ENCODE peak calls at places on chromosomes 3 and 15, in seven cellular contexts. D is MM.1S, Y is PC-3, S is HCT116, W is hepatocyte, B is SK-N-SH, U is neural progenitor cell. M is an unnamed sample.

GRCh38 chr3:1766384-1766783 is 332.3 kb upstream of the CNTN4 start:
- DNase-seq in D (no peak), Y (no peak), S (no peak), W (no peak), U (no peak), B (no peak), M (no peak)

GRCh38 chr3:69527498-69527897 is 141.6 kb upstream of the FRMD4B start:
- DNase-seq in S (no peak), W (no peak), U (no peak), B (no peak), D (no peak), Y (no peak), M (no peak)

GRCh38 chr15:49343546-49343945 is 79.5 kb upstream of the FGF7 start:
- DNase-seq in S (no peak), W (no peak), U (no peak), D (no peak), Y (no peak), B (no peak), M (no peak)

GRCh38 chr3:129261850-129262249 is 12.4 kb downstream of the COPG1 start:
- DNase-seq in D (no peak), U (no peak), S (no peak), B (no peak), W (no peak), Y (no peak), M (no peak)

GRCh38 chr3:21750831-21751391 is at the start of gene ZNF385D:
- DNase-seq in Y (peak; percentile 73), B (peak; percentile 63), S (no peak), D (no peak), U (peak; percentile 93), W (peak; percentile 69), M (no peak)

GRCh38 chr3:192130534-192131132 is 596.7 kb downstream of the FGF12 start:
- DNase-seq in Y (peak; percentile 66), U (peak; percentile 56), S (peak; percentile 60), D (peak; percentile 84), W (peak; percentile 51), B (peak; percentile 24), M (peak; percentile 83)

GRCh38 chr15:79923068-79923514 is 26.3 kb upstream of the MTHFS start:
- DNase-seq in Y (peak; percentile 49), W (peak; percentile 89), B (peak; percentile 88), S (no peak), D (peak; percentile 74), U (peak; percentile 78), M (peak; percentile 74)

GRCh38 chr15:70879386-70879785 is 12.8 kb downstream of the THAP10 start:
- DNase-seq in U (no peak), Y (peak; percentile 46), S (no peak), D (no peak), W (no peak), B (no peak), M (no peak)

GRCh38 chr3:165643433-165643824 is 193.8 kb downstream of the BCHE start:
- DNase-seq in B (no peak), W (no peak), S (no peak), U (no peak), D (peak; percentile 27), Y (peak; percentile 55), M (no peak)

GRCh38 chr3:178003756-178004155 is 532.5 kb upstream of the KCNMB2 start:
- DNase-seq in D (no peak), Y (no peak), U (no peak), W (no peak), S (no peak), B (no peak), M (no peak)

GRCh38 chr3:41638381-41638780 is 323.5 kb downstream of the ULK4 start:
- DNase-seq in Y (no peak), D (no peak), B (no peak), S (no peak), U (no peak), W (no peak), M (no peak)

GRCh38 chr15:80550910-80551265 is 144.2 kb upstream of the ABHD17C start:
- DNase-seq in B (no peak), W (no peak), D (no peak), U (no peak), S (no peak), Y (peak; percentile 39), M (no peak)

GRCh38 chr3:86948840-86949239 is 42.1 kb downstream of the VGLL3 start:
- DNase-seq in U (no peak), S (no peak), B (no peak), D (no peak), W (no peak), Y (peak; percentile 32), M (no peak)

GRCh38 chr3:23537006-23537620 is 268.6 kb upstream of the UBE2E1 start:
- DNase-seq in S (no peak), W (no peak), D (no peak), U (peak; percentile 79), Y (no peak), B (no peak), M (no peak)

GRCh38 chr3:177337548-177338331 is 140.5 kb upstream of the TBL1XR1 start:
- DNase-seq in D (no peak), U (no peak), W (no peak), Y (peak; percentile 62), S (no peak), B (no peak), M (no peak)

GRCh38 chr15:71114887-71115566 is at the start of gene THSD4:
- DNase-seq in S (no peak), Y (peak; percentile 89), W (peak; percentile 84), U (peak; percentile 93), B (peak; percentile 96), D (peak; percentile 80), M (peak; percentile 8)

GRCh38 chr3:150725548-150725947 is 21.8 kb upstream of the ERICH6 start:
- DNase-seq in S (no peak), W (peak; percentile 55), Y (peak; percentile 65), B (no peak), U (no peak), D (no peak), M (no peak)

GRCh38 chr15:67210555-67211168 is 43.8 kb downstream of the AAGAB start:
- DNase-seq in U (no peak), D (no peak), B (no peak), Y (no peak), S (no peak), W (no peak), M (no peak)

GRCh38 chr3:126867526-126868200 is 115.3 kb upstream of the PLXNA1 start:
- DNase-seq in U (no peak), B (no peak), D (no peak), S (no peak), Y (no peak), W (no peak), M (no peak)

DNA sequence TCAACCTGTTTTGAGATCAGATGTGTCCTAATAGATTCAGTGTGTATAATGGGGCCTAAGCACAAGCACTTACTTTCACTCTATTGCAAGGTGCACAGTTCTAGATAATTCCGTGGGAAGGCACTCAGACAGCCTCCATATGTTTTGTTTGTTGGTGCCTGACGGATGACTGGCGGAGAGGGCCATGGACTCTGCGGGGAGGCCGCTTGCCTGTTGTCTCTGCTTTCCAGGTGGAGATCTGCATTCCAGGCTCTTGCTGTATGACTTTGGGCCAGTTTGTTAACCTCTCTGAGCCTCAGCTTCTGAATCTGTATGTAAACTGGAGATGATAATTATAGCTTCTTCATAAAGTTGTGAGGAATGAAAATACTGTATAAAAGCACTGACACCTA is 1.5 kb downstream of the IRAK2 start:
- DNase-seq in D (no peak), B (no peak), Y (no peak), U (no peak), W (no peak), S (no peak), M (no peak)
- H3K4me3 ChIP-seq in D (no peak overlapping the region), B (peak overlapping the region; percentile 98), Y (peak overlapping the region; percentile 46), U (no peak overlapping the region), W (no peak overlapping the region), S (no peak overlapping the region), M (no peak overlapping the region)

DNA sequence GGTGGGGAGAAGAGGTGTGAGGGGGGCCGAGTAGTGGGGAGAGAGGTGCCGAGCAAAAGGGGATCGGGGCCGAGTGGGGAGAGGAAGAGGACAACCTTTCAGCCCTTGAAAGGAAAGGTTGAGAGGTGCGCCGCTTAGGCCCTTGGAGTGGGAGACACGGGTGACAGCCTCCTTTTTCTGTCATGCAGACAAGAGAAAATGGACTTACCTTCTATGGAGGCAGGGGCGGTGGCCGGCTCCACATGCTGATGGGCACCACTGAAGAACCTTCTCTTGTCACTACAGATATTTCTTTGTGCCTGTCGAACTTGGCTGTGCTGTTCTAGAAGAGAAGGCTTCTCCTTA is 421 bp downstream of the KLHL18 start:
- DNase-seq in D (peak; percentile 24), Y (peak; percentile 13), W (no peak), B (no peak), S (no peak), U (no peak), M (peak; percentile 55)
- TF ChIP-seq EZH2phosphoT487 in D (no peak), Y (no peak), W (no peak), B (no peak), S (no peak), U (no peak), M (no peak)

GRCh38 chr15:65062726-65063125 is 5.1 kb downstream of the RASL12 start:
- DNase-seq in B (no peak), S (no peak), Y (no peak), D (no peak), W (no peak), U (no peak), M (no peak)
- H3K4me1 ChIP-seq in B (no peaks in the 10 kb centered on the region), S (peaks cover 6% of the 10 kb centered on the region), Y (no peaks in the 10 kb centered on the region), D (no peaks in the 10 kb centered on the region), W (peaks cover 7% of the 10 kb centered on the region), U (peaks cover 27% of the 10 kb centered on the region), M (no peaks in the 10 kb centered on the region)

GRCh38 chr15:34986326-34987181 is 1.5 kb downstream of the ZNF770 start:
- DNase-seq in B (no peak), S (no peak), Y (peak; percentile 13), D (no peak), U (no peak), W (no peak), M (no peak)

GRCh38 chr15:34987982-34988873 is at the start of gene ZNF770:
- DNase-seq in W (peak; percentile 93), B (peak; percentile 92), Y (peak; percentile 82), D (peak; percentile 81), U (peak; percentile 84), S (peak; percentile 51), M (peak; percentile 86)

GRCh38 chr15:34984884-34985630 is 3.0 kb downstream of the ZNF770 start:
- DNase-seq in Y (peak; percentile 24), S (no peak), U (no peak), D (no peak), W (peak; percentile 53), B (no peak), M (no peak)

GRCh38 chr15:34987623-34987981 is 485 bp downstream of the ZNF770 start:
- DNase-seq in Y (no peak), D (no peak), B (peak; percentile 45), U (no peak), S (no peak), W (no peak), M (no peak)

GRCh38 chr15:34987182-34987488 is 952 bp downstream of the ZNF770 start:
- DNase-seq in W (peak; percentile 15), S (no peak), Y (peak; percentile 11), U (no peak), B (peak; percentile 55), D (no peak), M (no peak)
- H3K4me3 ChIP-seq in W (peak overlapping the region; percentile 94), S (peak overlapping the region; percentile 72), Y (peak overlapping the region; percentile 91), U (peak overlapping the region; percentile 92), B (peak overlapping the region; percentile 99), D (peak overlapping the region; percentile 93), M (peak overlapping the region; percentile 98)

DNA sequence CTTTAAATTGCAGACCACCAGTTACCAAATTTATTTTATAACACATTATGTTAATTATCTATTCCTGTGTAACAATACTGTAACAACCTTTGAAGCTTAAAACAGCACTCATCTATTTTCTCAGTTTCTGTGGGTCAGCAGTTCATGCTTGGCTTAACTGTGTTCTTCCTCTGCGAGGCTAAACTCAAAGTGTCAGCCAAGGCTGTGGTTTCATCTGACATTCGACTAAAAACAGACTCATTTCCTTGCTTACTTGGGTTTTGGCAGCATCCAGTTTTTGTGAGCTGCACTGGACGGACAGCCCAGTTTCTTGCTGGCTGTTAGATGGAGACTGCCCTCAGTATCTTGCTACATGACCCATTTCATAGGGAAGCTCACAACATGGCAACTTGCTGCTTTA is 247.3 kb upstream of the KCNH8 start:
- DNase-seq in Y (no peak), S (no peak), W (peak; percentile 10), D (peak; percentile 87), B (no peak), U (no peak), M (peak; percentile 77)
- TF ChIP-seq EZH2phosphoT487 in Y (no peak), S (no peak), W (no peak), D (no peak), B (no peak), U (no peak), M (no peak)